ENCODE peak calls at places on chromosome X, in five cellular contexts. P is AG04450, M is BJ, K is tibial nerve, U is WERI-Rb-1. S is an unnamed sample.

GRCh38 chrX:109793191-109793590 is 60.1 kb upstream of the ACSL4 start:
- DNase-seq in K (no peak), U (no peak), P (no peak), M (no peak), S (no peak)

GRCh38 chrX:13689519-13690211 is 737 bp downstream of the RAB9A start:
- DNase-seq in U (no peak), P (no peak), M (no peak), K (no peak), S (no peak)

GRCh38 chrX:1294301-1295067 is 25.9 kb downstream of the CSF2RA start:
- DNase-seq in K (no peak), U (no peak), M (no peak), P (no peak), S (no peak)

GRCh38 chrX:82320554-82320953 is 1118.7 kb downstream of the SH3BGRL start:
- DNase-seq in U (no peak), P (no peak), M (no peak), K (no peak), S (no peak)

GRCh38 chrX:110226931-110227330 is 91.0 kb downstream of the AMMECR1 start:
- DNase-seq in K (no peak), U (no peak), P (no peak), M (no peak), S (no peak)

GRCh38 chrX:107827137-107827831 is 1.6 kb downstream of the MID2 start:
- DNase-seq in K (no peak), P (no peak), U (no peak), M (no peak), S (no peak)

GRCh38 chrX:76253432-76253831 is 80.6 kb downstream of the PBDC1 start:
- DNase-seq in M (no peak), K (no peak), P (peak), U (peak), S (no peak)

GRCh38 chrX:30898886-30899285 is 9.8 kb upstream of the TAB3 start:
- DNase-seq in K (no peak), M (no peak), P (no peak), U (no peak), S (no peak)

GRCh38 chrX:123834116-123834515 is 25.7 kb upstream of the XIAP start:
- DNase-seq in M (no peak), K (no peak), P (no peak), U (peak), S (no peak)

GRCh38 chrX:85243761-85244410 is at the start of the genes SATL1 and ZNF711:
- DNase-seq in U (peak), P (no peak), M (no peak), K (no peak), S (peak)

GRCh38 chrX:46941341-46941740 is 29.1 kb downstream of the JADE3 start:
- DNase-seq in K (no peak), U (no peak), P (no peak), M (no peak), S (no peak)

GRCh38 chrX:29012867-29013266 is 425.6 kb downstream of the IL1RAPL1 start:
- DNase-seq in U (no peak), M (no peak), P (no peak), K (no peak), S (no peak)
- TF ChIP-seq CTCF in U (no peak), M (no peak), P (no peak), K (no peak), S (no peak)

GRCh38 chrX:155179343-155179997 is 36.8 kb upstream of the VBP1 start:
- DNase-seq in U (no peak), K (no peak), M (no peak), P (no peak), S (no peak)
- TF ChIP-seq CTCF in U (no peak), K (no peak), M (no peak), P (no peak), S (no peak)

DNA sequence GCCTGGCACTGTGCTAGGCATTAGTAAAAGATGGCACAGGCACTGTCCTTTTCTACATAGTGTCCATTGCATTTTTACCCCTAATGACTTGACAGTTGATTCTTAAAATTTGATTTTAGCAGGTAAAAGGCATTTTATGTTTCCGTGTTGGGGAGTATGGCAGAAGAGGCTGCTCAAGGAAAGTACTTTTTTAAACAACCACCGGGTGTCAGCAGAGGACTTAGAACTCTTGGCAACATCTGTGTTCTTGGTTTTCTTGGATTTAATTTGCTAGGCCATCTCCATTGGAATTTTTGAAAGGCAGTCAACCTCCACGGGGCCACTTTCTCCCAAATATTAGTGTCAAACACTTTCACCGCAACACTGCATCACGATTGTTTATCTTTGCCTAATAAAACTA is 102.9 kb downstream of the TSPAN7 start:
- DNase-seq in K (no peak), M (no peak), P (no peak), U (no peak), S (no peak)
- TF ChIP-seq CTCF in K (peak), M (peak), P (peak), U (peak), S (no peak)

DNA sequence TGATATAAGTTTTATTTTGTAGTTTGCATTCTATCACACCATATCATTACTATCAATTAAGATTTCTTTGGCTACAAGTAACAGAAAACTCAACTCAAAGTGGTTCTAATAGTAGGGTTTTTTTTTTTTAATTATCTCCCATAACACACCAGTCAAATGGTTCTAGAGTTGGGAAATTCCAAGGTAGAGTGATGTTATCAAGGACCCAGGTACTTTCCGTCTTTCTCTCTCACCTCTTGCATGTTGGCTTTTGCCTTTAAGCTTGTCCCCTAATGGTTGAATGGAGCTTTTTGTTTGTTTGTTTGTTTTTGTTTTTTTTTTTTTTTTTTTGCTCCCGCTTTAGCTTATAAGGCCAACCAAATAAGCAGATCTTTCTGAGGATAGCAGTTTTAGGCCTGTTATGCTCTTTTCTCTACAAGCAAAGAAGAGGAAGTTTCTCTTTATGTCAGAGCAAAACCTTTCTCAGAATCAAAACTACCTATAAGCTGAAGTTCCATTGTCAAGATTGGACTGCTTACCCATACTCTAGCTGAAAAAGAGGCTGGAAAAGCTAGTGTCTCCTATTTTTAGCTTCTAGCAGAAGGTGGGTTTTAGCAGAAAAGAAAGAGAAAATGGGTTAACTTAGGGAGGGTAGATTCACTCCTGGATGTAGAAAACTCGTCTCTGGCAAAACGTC is 177.5 kb downstream of the EDA start:
- DNase-seq in P (no peak), K (no peak), M (no peak), U (no peak), S (no peak)
- TF ChIP-seq CTCF in P (no peak), K (no peak), M (no peak), U (no peak), S (no peak)

GRCh38 chrX:68287419-68287818 is 145.9 kb downstream of the OPHN1 start:
- DNase-seq in P (no peak), M (no peak), K (no peak), U (no peak), S (no peak)

GRCh38 chrX:68288127-68288526 is 145.2 kb downstream of the OPHN1 start:
- DNase-seq in U (no peak), P (no peak), K (no peak), M (no peak), S (no peak)

GRCh38 chrX:68284281-68284904 is 148.9 kb downstream of the OPHN1 start:
- DNase-seq in U (no peak), P (no peak), M (no peak), K (no peak), S (no peak)

GRCh38 chrX:68286980-68287379 is 146.3 kb downstream of the OPHN1 start:
- DNase-seq in P (no peak), M (no peak), K (no peak), U (no peak), S (no peak)

GRCh38 chrX:68286076-68286475 is 147.2 kb downstream of the OPHN1 start:
- DNase-seq in K (no peak), P (no peak), M (no peak), U (no peak), S (no peak)
- TF ChIP-seq CTCF in K (no peak), P (no peak), M (no peak), U (no peak), S (no peak)

DNA sequence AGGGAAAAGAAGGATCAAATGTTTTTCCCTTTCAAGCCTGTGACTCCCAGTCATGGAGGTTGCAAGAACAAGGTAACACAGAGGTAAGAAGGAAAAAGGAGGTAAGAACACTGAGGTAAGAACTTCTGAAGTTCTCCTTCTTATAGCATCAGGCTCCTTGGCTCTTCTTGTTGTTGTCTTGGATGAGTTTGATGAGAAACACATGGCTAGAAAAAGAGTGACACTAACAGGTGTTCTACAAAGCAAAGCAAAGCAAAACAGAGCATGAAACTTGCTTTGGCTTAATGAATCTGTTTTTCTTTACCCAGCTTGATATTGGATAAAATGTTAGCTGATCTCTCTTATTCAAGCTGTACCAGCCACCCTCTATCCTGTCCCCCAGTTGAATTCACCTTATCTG is 231.2 kb upstream of the F9 start:
- DNase-seq in K (no peak), P (no peak), M (no peak), U (no peak), S (no peak)
- TF ChIP-seq CTCF in K (no peak), P (no peak), M (no peak), U (no peak), S (no peak)

DNA sequence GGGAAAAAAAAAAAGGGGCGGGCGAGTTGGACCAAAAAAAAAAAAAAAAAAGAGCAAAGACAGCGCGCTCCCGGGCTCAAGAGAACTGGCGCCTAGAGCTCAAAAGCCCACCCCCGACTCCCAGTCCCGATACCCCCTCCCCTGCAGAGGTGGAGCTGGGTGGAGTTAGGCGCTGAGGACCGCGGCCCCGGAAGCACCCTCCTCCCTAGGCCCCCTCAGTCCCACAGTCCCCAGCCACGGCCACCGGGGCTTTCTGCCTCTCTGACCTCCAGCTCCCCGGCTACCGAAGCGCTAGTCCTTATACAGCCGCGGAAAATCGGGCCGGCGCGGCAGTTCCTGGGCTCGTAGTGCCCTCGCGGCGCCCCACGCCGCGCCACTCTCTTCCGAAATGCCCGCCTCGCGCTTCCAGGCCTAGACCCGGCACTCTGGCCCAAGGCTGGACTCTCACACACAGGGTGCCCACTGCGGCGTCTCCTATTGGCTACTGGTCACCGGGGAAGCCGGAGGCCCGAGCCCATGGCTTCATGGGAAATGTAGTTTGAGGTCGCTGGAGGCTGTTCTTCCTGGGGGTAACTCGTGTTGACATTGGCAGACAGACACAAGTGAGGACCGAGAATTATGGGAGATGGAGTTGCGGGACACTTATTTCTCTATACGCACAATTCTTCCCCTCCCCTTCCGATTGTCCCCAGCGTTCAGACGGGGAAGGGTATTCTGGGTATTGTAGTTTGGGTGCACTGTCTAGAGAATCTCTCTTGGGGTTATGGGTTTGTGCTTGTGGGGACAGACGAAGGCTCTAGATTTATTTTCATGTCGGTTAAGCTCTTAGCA is at the start of gene ENOX2:
- DNase-seq in U (peak), M (peak), P (peak), K (peak), S (peak)
- TF ChIP-seq CTCF in U (no peak), M (no peak), P (peak), K (peak), S (no peak)

S was measured in activated B cell treated with CpG ODN at 0.5 μM for 24 hours.